ENCODE peak calls at places on chromosomes 13 and 19, in five cellular contexts. Y, A, Z, H and Q are unnamed samples.

GRCh38 chr19:45999653-46000121 is 4.4 kb downstream of the CCDC61 start:
- DNase-seq in H (no peak), A (no peak), Y (no peak), Z (peak; percentile 14), Q (peak; percentile 61)

GRCh38 chr19:16222806-16223205 is 25.1 kb downstream of the AP1M1 start:
- DNase-seq in A (no peak), H (no peak), Y (peak; percentile 41), Z (no peak), Q (no peak)

GRCh38 chr19:36213793-36214387 is 575 bp downstream of the ZNF565 start:
- DNase-seq in Y (no peak), Z (no peak), A (no peak), H (peak; percentile 59), Q (no peak)

GRCh38 chr13:100423375-100423774 is 165.2 kb downstream of the GGACT start:
- DNase-seq in A (no peak), Y (no peak), Z (peak; percentile 66), H (no peak), Q (no peak)

GRCh38 chr13:19665427-19665859 is 32.0 kb downstream of the MPHOSPH8 start:
- DNase-seq in Y (no peak), H (no peak), Z (no peak), A (no peak), Q (peak; percentile 76)

GRCh38 chr19:4633140-4633967 is 6.0 kb upstream of the TNFAIP8L1 start:
- DNase-seq in Z (peak; percentile 94), A (no peak), Y (no peak), H (no peak), Q (peak; percentile 68)

GRCh38 chr19:43329989-43330388 is 23.5 kb upstream of the CD177 start:
- DNase-seq in Z (no peak), H (no peak), A (no peak), Y (no peak), Q (no peak)

GRCh38 chr13:20407759-20408158 is 117.9 kb downstream of the CRYL1 start:
- DNase-seq in Z (no peak), H (peak; percentile 45), Y (no peak), A (no peak), Q (no peak)

GRCh38 chr13:74027161-74027779 is 106.9 kb downstream of the KLF12 start:
- DNase-seq in H (no peak), Z (no peak), A (no peak), Y (no peak), Q (no peak)

GRCh38 chr13:99686157-99686572 is 184.9 kb downstream of the TM9SF2 start:
- DNase-seq in H (no peak), Y (no peak), A (no peak), Z (peak; percentile 63), Q (peak; percentile 69)

GRCh38 chr19:49539192-49539952 is 11.6 kb downstream of the RCN3 start:
- DNase-seq in Y (no peak), Z (no peak), A (no peak), H (no peak), Q (no peak)

GRCh38 chr13:42110410-42111155 is 62.1 kb downstream of the DGKH start:
- DNase-seq in Y (peak; percentile 50), A (peak; percentile 24), H (no peak), Z (peak; percentile 90), Q (peak; percentile 29)

GRCh38 chr19:49637865-49638350 is 2.0 kb downstream of the RRAS start:
- DNase-seq in Z (peak; percentile 72), Y (peak; percentile 51), H (peak; percentile 93), A (no peak), Q (peak; percentile 53)

GRCh38 chr13:43720780-43721397 is 65.9 kb downstream of the ENOX1 start:
- DNase-seq in Z (peak; percentile 44), A (no peak), H (no peak), Y (no peak), Q (no peak)

GRCh38 chr19:3955688-3956087 is 15.2 kb downstream of the DAPK3 start:
- DNase-seq in Y (no peak), H (no peak), A (no peak), Z (no peak), Q (no peak)

GRCh38 chr13:93230466-93230865 is 3.9 kb downstream of the GPC6 start:
- DNase-seq in Z (peak; percentile 92), H (no peak), Y (no peak), A (no peak), Q (no peak)

GRCh38 chr19:13031917-13032623 is 36.8 kb downstream of the NFIX start:
- DNase-seq in Y (no peak), Z (peak; percentile 43), H (no peak), A (no peak), Q (no peak)

GRCh38 chr19:38004100-38004504 is 97.1 kb downstream of the SIPA1L3 start:
- DNase-seq in Z (no peak), Y (no peak), A (no peak), H (no peak), Q (no peak)

GRCh38 chr13:51223284-51224270 is 1.4 kb downstream of the FAM124A start:
- DNase-seq in Y (no peak), Z (no peak), H (no peak), A (no peak), Q (peak; percentile 19)

GRCh38 chr13:94384217-94384905 is 95.1 kb downstream of the DCT start:
- DNase-seq in Y (no peak), H (no peak), Z (no peak), A (no peak), Q (no peak)